ENCODE peak calls at places on chromosomes 2 and 18, in eight cellular contexts. T, A, P, J, O, Q, V and E are unnamed samples.

GRCh38 chr2:191030521-191031154 is 16.7 kb upstream of the STAT1 start:
- DNase-seq in P (no peak), Q (no peak), J (peak; percentile 62), T (peak; percentile 59), A (peak; percentile 67), O (no peak), V (no peak), E (no peak)

GRCh38 chr2:19643117-19643518 is 258.7 kb downstream of the TTC32 start:
- DNase-seq in A (no peak), J (no peak), O (no peak), V (no peak), Q (no peak), P (no peak), T (no peak), E (no peak)

GRCh38 chr2:1800716-1801388 is 56.5 kb upstream of the PXDN start:
- DNase-seq in J (no peak), O (no peak), P (peak; percentile 19), A (no peak), T (no peak), V (no peak), Q (no peak), E (no peak)

GRCh38 chr18:24734058-24734457 is 273.6 kb downstream of the HRH4 start:
- DNase-seq in T (peak; percentile 5), Q (no peak), V (no peak), O (no peak), P (no peak), J (peak; percentile 50), A (peak; percentile 38), E (no peak)

GRCh38 chr2:19731515-19731914 is 170.3 kb downstream of the TTC32 start:
- DNase-seq in Q (no peak), P (no peak), O (peak; percentile 29), A (no peak), V (no peak), J (no peak), T (no peak), E (no peak)

GRCh38 chr2:70921839-70922590 is 13.7 kb upstream of the ATP6V1B1 start:
- DNase-seq in J (no peak), Q (no peak), A (peak; percentile 23), T (peak; percentile 40), P (no peak), O (peak; percentile 52), V (no peak), E (peak; percentile 7)

GRCh38 chr18:23828426-23828825 is 139.2 kb downstream of the LAMA3 start:
- DNase-seq in J (no peak), P (peak; percentile 82), A (peak; percentile 62), Q (no peak), T (peak; percentile 16), V (no peak), O (no peak), E (no peak)

GRCh38 chr2:240687741-240688562 is 3.7 kb upstream of the AQP12A start:
- DNase-seq in Q (no peak), P (no peak), V (no peak), A (no peak), J (no peak), O (no peak), T (no peak), E (no peak)

GRCh38 chr2:197706839-197707207 is 1.7 kb downstream of the MARS2 start:
- DNase-seq in Q (no peak), P (no peak), O (no peak), V (no peak), T (no peak), J (no peak), A (no peak), E (no peak)

GRCh38 chr2:221553333-221553732 is 18.8 kb downstream of the EPHA4 start:
- DNase-seq in V (no peak), P (no peak), J (no peak), A (no peak), Q (no peak), O (no peak), T (no peak), E (no peak)

GRCh38 chr2:174038472-174038871 is 73.3 kb upstream of the SP3 start:
- DNase-seq in P (no peak), A (no peak), O (no peak), T (no peak), Q (no peak), V (no peak), J (no peak), E (no peak)

GRCh38 chr2:65142515-65142914 is 12.6 kb upstream of the RAB1A start:
- DNase-seq in V (no peak), A (no peak), P (no peak), T (no peak), J (no peak), Q (no peak), O (no peak), E (no peak)

DNA sequence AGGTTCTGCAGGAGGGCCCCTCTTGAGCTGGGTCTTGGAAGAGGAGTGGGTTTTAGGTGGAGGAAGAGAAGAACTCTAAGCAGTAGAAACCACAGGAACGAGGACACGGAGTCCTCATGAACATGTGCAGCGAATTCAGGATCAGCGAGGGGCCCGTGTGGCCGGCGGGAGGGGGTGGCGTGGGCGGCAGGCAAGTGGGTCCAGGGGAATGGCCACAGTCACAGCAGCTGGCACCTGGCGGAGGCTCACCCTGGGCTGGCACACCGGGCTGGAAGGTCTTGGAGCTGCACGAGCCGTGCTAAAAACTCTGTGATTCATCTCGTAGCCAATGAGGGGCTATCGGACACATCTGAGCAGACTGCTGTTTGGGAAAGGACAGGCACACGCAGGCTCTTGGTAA is 18.0 kb upstream of the CIDEA start:
- DNase-seq in O (no peak), Q (no peak), P (no peak), A (no peak), J (no peak), V (no peak), T (no peak), E (no peak)
- H3K4me1 ChIP-seq in O (peaks cover 6% of the 10 kb centered on the region), Q (no peaks in the 10 kb centered on the region), P (no peaks in the 10 kb centered on the region), A (no peaks in the 10 kb centered on the region), J (no peaks in the 10 kb centered on the region), V (no peaks in the 10 kb centered on the region), T (peaks cover 5% of the 10 kb centered on the region), E (no peaks in the 10 kb centered on the region)

GRCh38 chr2:230330206-230330605 is 3.2 kb downstream of the SP140L start:
- DNase-seq in P (no peak), V (no peak), Q (no peak), T (no peak), J (no peak), A (no peak), O (no peak), E (no peak)

GRCh38 chr2:230330725-230331124 is 3.7 kb downstream of the SP140L start:
- DNase-seq in A (no peak), V (no peak), P (no peak), J (no peak), O (no peak), Q (no peak), T (no peak), E (no peak)

GRCh38 chr2:230335461-230335863 is 8.5 kb downstream of the SP140L start:
- DNase-seq in P (no peak), O (no peak), A (no peak), J (no peak), V (no peak), T (no peak), Q (no peak), E (no peak)

DNA sequence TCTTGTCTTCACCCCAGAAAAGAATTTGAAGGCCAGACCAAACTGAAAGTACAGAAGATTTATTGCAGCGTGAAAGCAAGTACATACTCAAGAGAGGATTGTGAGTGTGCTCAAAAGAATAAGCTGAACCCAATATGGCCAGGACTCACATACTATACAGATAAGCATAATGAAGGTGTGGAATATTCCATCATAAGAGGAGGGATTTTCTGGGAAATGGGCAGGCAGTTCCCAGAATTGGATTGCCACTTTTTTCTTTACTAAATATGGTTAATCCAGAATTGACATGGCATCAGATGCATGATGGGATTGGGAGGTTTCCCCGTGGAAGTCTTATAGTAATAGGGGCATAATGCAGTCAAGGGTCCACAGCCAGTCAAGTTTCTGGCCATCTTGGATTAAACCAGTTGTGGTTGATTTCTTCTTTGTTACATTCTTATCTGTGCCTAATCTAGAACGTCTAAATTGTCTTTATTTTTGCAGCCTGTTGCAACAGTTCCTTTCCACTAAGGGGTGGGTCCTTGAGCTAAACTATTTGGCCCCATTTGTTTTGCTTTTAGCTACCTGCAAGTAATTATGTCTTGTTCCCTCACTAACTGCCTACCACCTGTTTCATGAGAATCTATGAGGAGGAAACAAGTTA is 9.0 kb downstream of the SP140L start:
- DNase-seq in O (no peak), V (no peak), Q (no peak), T (no peak), A (no peak), P (no peak), J (no peak), E (no peak)
- H3K27ac ChIP-seq in O (no peak overlapping the region), V (no peak overlapping the region), Q (peak overlapping the region; percentile 6), T (no peak overlapping the region), A (no peak overlapping the region), P (peak overlapping the region; percentile 26), J (no peak overlapping the region), E (no peak overlapping the region)

DNA sequence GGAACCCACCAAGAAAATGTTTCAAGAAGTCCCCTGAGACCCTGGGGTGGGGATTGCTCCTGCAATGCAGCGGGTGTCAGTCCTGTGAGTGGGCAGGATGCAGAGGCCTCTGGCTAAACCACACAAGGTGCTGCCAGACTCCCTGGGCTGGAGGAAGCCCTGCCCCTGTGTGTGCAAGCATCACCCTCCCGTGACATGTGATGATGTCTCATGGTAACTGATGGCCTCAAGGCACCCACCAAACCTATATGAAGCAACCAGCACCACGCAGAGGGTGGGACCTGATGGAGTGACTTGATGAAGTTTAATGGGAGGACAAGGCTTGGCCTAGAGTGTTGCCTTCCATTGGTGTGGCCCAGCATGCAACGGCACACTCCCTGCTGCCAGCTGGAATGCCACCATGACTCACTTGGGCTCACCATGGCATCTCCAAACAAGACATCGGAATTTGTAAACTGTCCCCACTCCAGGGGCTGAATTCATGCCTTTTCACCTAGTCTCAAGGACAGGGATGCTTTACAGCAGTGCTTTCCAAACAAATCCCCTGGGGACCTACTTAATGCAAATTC is 8.7 kb upstream of the SLC14A1 start:
- DNase-seq in Q (no peak), J (no peak), V (no peak), T (no peak), A (no peak), O (no peak), P (no peak), E (no peak)
- H3K4me3 ChIP-seq in Q (no peak overlapping the region), J (no peak overlapping the region), V (no peak overlapping the region), T (no peak overlapping the region), A (no peak overlapping the region), O (no peak overlapping the region), P (no peak overlapping the region), E (no peak overlapping the region)

DNA sequence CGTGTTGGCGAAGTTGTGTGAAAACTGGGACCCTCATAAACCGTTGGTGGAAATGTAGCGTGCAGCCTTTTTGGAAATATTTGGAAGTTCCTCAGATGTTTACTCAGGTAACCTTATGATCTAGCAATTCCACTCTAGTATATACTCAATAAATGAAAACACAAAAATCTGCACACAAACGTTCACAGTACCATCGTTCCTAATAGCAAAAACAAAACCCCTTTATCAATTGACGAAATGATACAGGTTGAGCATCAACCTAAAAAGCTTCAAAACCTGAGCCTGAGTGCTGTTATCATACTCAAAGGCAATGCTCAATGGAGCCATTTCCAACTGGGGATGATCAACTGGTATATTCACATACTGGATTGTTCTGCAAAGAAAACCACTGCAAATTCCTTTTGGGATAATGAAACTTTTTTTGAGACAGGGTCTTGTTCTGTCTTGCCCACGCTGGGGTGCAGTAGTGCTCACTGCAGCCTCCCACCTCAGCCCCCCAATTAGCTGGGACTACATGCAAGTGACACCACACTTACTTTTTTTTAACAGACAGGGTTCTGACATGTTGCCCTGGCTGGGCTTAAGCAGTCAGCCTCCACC is 777 bp upstream of the C18orf32 start:
- DNase-seq in V (no peak), J (no peak), P (no peak), Q (no peak), O (no peak), T (no peak), A (no peak), E (no peak)
- H3K4me1 ChIP-seq in V (no peaks in the 10 kb centered on the region), J (peaks cover 12% of the 10 kb centered on the region), P (peaks cover 52% of the 10 kb centered on the region), Q (peaks cover 46% of the 10 kb centered on the region), O (peaks cover 41% of the 10 kb centered on the region), T (peaks cover 46% of the 10 kb centered on the region), A (peaks cover 27% of the 10 kb centered on the region), E (peaks cover 65% of the 10 kb centered on the region)

GRCh38 chr2:72173640-72174321 is 26.1 kb upstream of the CYP26B1 start:
- DNase-seq in J (no peak), P (no peak), O (no peak), A (no peak), V (no peak), T (no peak), Q (no peak), E (no peak)
- H3K27ac ChIP-seq in J (no peak overlapping the region), P (no peak overlapping the region), O (no peak overlapping the region), A (no peak overlapping the region), V (no peak overlapping the region), T (no peak overlapping the region), Q (no peak overlapping the region), E (no peak overlapping the region)